ENCODE peak calls at places on chromosomes 13 and 19, in eight cellular contexts. G, V, L, J, C, Z, H and Y are unnamed samples.

GRCh38 chr19:56692496-56692895 is 20.9 kb upstream of the ZNF835 start:
- ATAC-seq in G (no peak), V (no peak), L (no peak), J (no peak), C (no peak), Z (no peak), H (no peak), Y (no peak)

GRCh38 chr19:50203281-50204080 is at the start of gene MYH14:
- ATAC-seq in G (peak), V (peak), L (peak), J (peak), C (peak), Z (peak), H (no peak), Y (no peak)

GRCh38 chr19:11420894-11421606 is 1.9 kb upstream of the RGL3 start:
- ATAC-seq in G (no peak), V (peak), L (no peak), J (peak), C (no peak), Z (no peak), H (no peak), Y (peak)

GRCh38 chr19:29872224-29872731 is 60.5 kb downstream of the CCNE1 start:
- ATAC-seq in G (peak), V (peak), L (no peak), J (peak), C (no peak), Z (no peak), H (peak), Y (no peak)

GRCh38 chr19:23415561-23416191 is 20.4 kb upstream of the ZNF91 start:
- ATAC-seq in G (peak), V (peak), L (no peak), J (peak), C (peak), Z (peak), H (peak), Y (peak)

GRCh38 chr19:10224337-10224736 is 6.8 kb downstream of the S1PR2 start:
- ATAC-seq in G (no peak), V (no peak), L (no peak), J (no peak), C (no peak), Z (no peak), H (no peak), Y (no peak)

GRCh38 chr19:35118268-35119026 is 2.8 kb downstream of the FXYD3 start:
- ATAC-seq in G (no peak), V (no peak), L (no peak), J (no peak), C (no peak), Z (no peak), H (no peak), Y (no peak)

GRCh38 chr13:27954406-27954851 is 14.7 kb downstream of the CDX2 start:
- ATAC-seq in G (peak), V (peak), L (no peak), J (peak), C (peak), Z (peak), H (peak), Y (peak)

GRCh38 chr13:91922969-91923592 is 524.7 kb downstream of the GPC5 start:
- ATAC-seq in G (no peak), V (no peak), L (peak), J (no peak), C (no peak), Z (no peak), H (no peak), Y (no peak)

GRCh38 chr19:45729774-45730388 is 815 bp downstream of the FBXO46 start:
- ATAC-seq in G (no peak), V (no peak), L (peak), J (peak), C (no peak), Z (no peak), H (no peak), Y (peak)

GRCh38 chr19:55563261-55563690 is 17.4 kb downstream of the ZNF579 start:
- ATAC-seq in G (no peak), V (no peak), L (peak), J (no peak), C (peak), Z (no peak), H (no peak), Y (no peak)

GRCh38 chr13:46712524-46712923 is 84.4 kb downstream of the ESD start:
- ATAC-seq in G (no peak), V (no peak), L (no peak), J (no peak), C (no peak), Z (no peak), H (no peak), Y (no peak)

GRCh38 chr13:79237981-79238380 is 168.1 kb downstream of the RBM26 start:
- ATAC-seq in G (no peak), V (no peak), L (no peak), J (no peak), C (no peak), Z (no peak), H (no peak), Y (no peak)